ENCODE peak calls at places on chromosomes 2 and 18, in ten cellular contexts. One of them, this sample, is unnamed.

GRCh38 chr18:65704051-65704450 is 46.8 kb upstream of the CDH7 start:
- DNase-seq in HEK293T: no peak
- DNase-seq in breast epithelium: no peak
- DNase-seq in GM20000: no peak
- DNase-seq in cardiac muscle cell: no peak
- DNase-seq in SHP77: no peak
- DNase-seq in endodermal cell: no peak
- DNase-seq in omental fat pad: no peak
- DNase-seq in epithelial cell of esophagus: no peak
- DNase-seq in glutamatergic neuron: no peak
- DNase-seq in this sample: no peak

GRCh38 chr2:202375006-202375610 is 1.0 kb upstream of the BMPR2 start:
- DNase-seq in glutamatergic neuron: peak
- DNase-seq in cardiac muscle cell: peak
- DNase-seq in endodermal cell: peak
- DNase-seq in GM20000: peak
- DNase-seq in HEK293T: no peak
- DNase-seq in breast epithelium: peak
- DNase-seq in SHP77: peak
- DNase-seq in epithelial cell of esophagus: peak
- DNase-seq in omental fat pad: peak
- DNase-seq in this sample: peak

GRCh38 chr18:46722051-46722450 is 34.8 kb downstream of the ST8SIA5 start:
- DNase-seq in breast epithelium: no peak
- DNase-seq in epithelial cell of esophagus: no peak
- DNase-seq in endodermal cell: no peak
- DNase-seq in omental fat pad: no peak
- DNase-seq in SHP77: no peak
- DNase-seq in HEK293T: no peak
- DNase-seq in glutamatergic neuron: no peak
- DNase-seq in cardiac muscle cell: no peak
- DNase-seq in GM20000: no peak
- DNase-seq in this sample: no peak

GRCh38 chr2:234027646-234028045 is 22.9 kb upstream of the SPP2 start:
- DNase-seq in glutamatergic neuron: no peak
- DNase-seq in GM20000: no peak
- DNase-seq in cardiac muscle cell: no peak
- DNase-seq in endodermal cell: no peak
- DNase-seq in omental fat pad: no peak
- DNase-seq in HEK293T: no peak
- DNase-seq in epithelial cell of esophagus: no peak
- DNase-seq in SHP77: no peak
- DNase-seq in breast epithelium: no peak
- DNase-seq in this sample: no peak

GRCh38 chr2:153972412-153972811 is 100.7 kb downstream of the GALNT13 start:
- DNase-seq in GM20000: no peak
- DNase-seq in SHP77: no peak
- DNase-seq in breast epithelium: no peak
- DNase-seq in epithelial cell of esophagus: no peak
- DNase-seq in omental fat pad: no peak
- DNase-seq in HEK293T: no peak
- DNase-seq in endodermal cell: no peak
- DNase-seq in cardiac muscle cell: no peak
- DNase-seq in glutamatergic neuron: no peak
- DNase-seq in this sample: no peak

GRCh38 chr2:148568597-148568996 is 76.0 kb upstream of the EPC2 start:
- DNase-seq in omental fat pad: no peak
- DNase-seq in endodermal cell: peak
- DNase-seq in SHP77: no peak
- DNase-seq in glutamatergic neuron: no peak
- DNase-seq in GM20000: no peak
- DNase-seq in HEK293T: no peak
- DNase-seq in epithelial cell of esophagus: no peak
- DNase-seq in cardiac muscle cell: no peak
- DNase-seq in breast epithelium: no peak
- DNase-seq in this sample: no peak

GRCh38 chr18:40607741-40608140 is 1347.3 kb upstream of the PIK3C3 start:
- DNase-seq in cardiac muscle cell: no peak
- DNase-seq in breast epithelium: no peak
- DNase-seq in epithelial cell of esophagus: no peak
- DNase-seq in SHP77: no peak
- DNase-seq in GM20000: no peak
- DNase-seq in glutamatergic neuron: no peak
- DNase-seq in HEK293T: no peak
- DNase-seq in endodermal cell: no peak
- DNase-seq in omental fat pad: no peak
- DNase-seq in this sample: no peak

GRCh38 chr2:43948370-43948769 is 47.4 kb downstream of the LRPPRC start:
- DNase-seq in GM20000: no peak
- DNase-seq in glutamatergic neuron: no peak
- DNase-seq in cardiac muscle cell: no peak
- DNase-seq in breast epithelium: no peak
- DNase-seq in SHP77: no peak
- DNase-seq in endodermal cell: no peak
- DNase-seq in epithelial cell of esophagus: peak
- DNase-seq in HEK293T: no peak
- DNase-seq in omental fat pad: no peak
- DNase-seq in this sample: no peak

GRCh38 chr2:62430146-62430545 is 75.8 kb downstream of the TMEM17 start:
- DNase-seq in glutamatergic neuron: no peak
- DNase-seq in breast epithelium: no peak
- DNase-seq in cardiac muscle cell: no peak
- DNase-seq in SHP77: no peak
- DNase-seq in endodermal cell: no peak
- DNase-seq in omental fat pad: no peak
- DNase-seq in GM20000: no peak
- DNase-seq in HEK293T: no peak
- DNase-seq in epithelial cell of esophagus: no peak
- DNase-seq in this sample: no peak

GRCh38 chr18:715626-716025 is 3.2 kb upstream of the ENOSF1 start:
- DNase-seq in SHP77: no peak
- DNase-seq in HEK293T: no peak
- DNase-seq in GM20000: no peak
- DNase-seq in endodermal cell: no peak
- DNase-seq in cardiac muscle cell: no peak
- DNase-seq in omental fat pad: no peak
- DNase-seq in glutamatergic neuron: no peak
- DNase-seq in breast epithelium: no peak
- DNase-seq in epithelial cell of esophagus: peak
- DNase-seq in this sample: no peak

This sample was measured in SJCRH30.